ENCODE peak calls at places on chromosomes 3 and 15, in four cellular contexts. B, D, A and X are unnamed samples.

GRCh38 chr3:50406487-50406886 is 47.2 kb upstream of the TMEM115 start:
- DNase-seq in A (no peak), B (no peak), D (no peak), X (no peak)

GRCh38 chr3:113287111-113287817 is 75.9 kb downstream of the BOC start:
- DNase-seq in A (no peak), B (no peak), D (peak; percentile 70), X (no peak)

GRCh38 chr15:39156166-39156565 is 424.7 kb upstream of the THBS1 start:
- DNase-seq in D (no peak), A (no peak), B (no peak), X (no peak)

GRCh38 chr3:52670621-52671521 is 14.8 kb downstream of the PBRM1 start:
- DNase-seq in D (no peak), A (peak; percentile 20), B (no peak), X (no peak)

GRCh38 chr3:57026918-57027317 is 33.5 kb upstream of the SPATA12 start:
- DNase-seq in B (no peak), D (no peak), A (no peak), X (no peak)

GRCh38 chr3:116019254-116019763 is 396.0 kb downstream of the GAP43 start:
- DNase-seq in B (no peak), A (no peak), D (no peak), X (no peak)

GRCh38 chr15:32700501-32701150 is 17.2 kb upstream of the GREM1 start:
- DNase-seq in B (no peak), D (no peak), A (no peak), X (no peak)

GRCh38 chr15:69015591-69015990 is 1.1 kb downstream of the NOX5 start:
- DNase-seq in B (no peak), D (no peak), A (no peak), X (no peak)

GRCh38 chr3:47000922-47001730 is 21.7 kb downstream of the NBEAL2 start:
- DNase-seq in B (no peak), A (no peak), D (no peak), X (no peak)

GRCh38 chr3:67075295-67075694 is 77.2 kb downstream of the KBTBD8 start:
- DNase-seq in A (no peak), D (no peak), B (no peak), X (peak; percentile 49)

GRCh38 chr3:192885374-192885773 is 32.3 kb downstream of the MB21D2 start:
- DNase-seq in D (no peak), B (no peak), A (no peak), X (no peak)

GRCh38 chr3:142993958-142994442 is 7.4 kb upstream of the U2SURP start:
- DNase-seq in B (peak; percentile 39), D (peak; percentile 73), A (peak; percentile 48), X (peak; percentile 74)

GRCh38 chr3:164737174-164737573 is 341.1 kb downstream of the SI start:
- DNase-seq in A (no peak), B (no peak), D (no peak), X (no peak)